ENCODE peak calls at places on chromosomes 12 and 14, in seven cellular contexts. H is amygdala; O is HS-27A; Z is HuH-7; T is heart left ventricle; F is naive thymus-derived CD8-positive, alpha-beta T cell; E is stimulated activated CD8-positive, alpha-beta memory T cell treated with anti-CD3 and anti-CD28 coated beads, Interleukin-12 subunit alpha, Interleukin-12 subunit beta, amount 100 ng/mL, for 4 hours. U is an unnamed sample.

GRCh38 chr12:131251336-131252101 is 297.8 kb downstream of the ADGRD1 start:
- DNase-seq in F (no peak), Z (no peak), O (no peak), H (no peak), T (peak), E (no peak), U (peak)

GRCh38 chr12:123289911-123290310 is 18.3 kb upstream of the CDK2AP1 start:
- DNase-seq in E (no peak), Z (no peak), O (no peak), F (no peak), T (no peak), H (no peak), U (no peak)

GRCh38 chr12:131167334-131167733 is 213.6 kb downstream of the ADGRD1 start:
- DNase-seq in T (no peak), Z (no peak), F (no peak), H (no peak), O (no peak), E (no peak), U (no peak)

GRCh38 chr12:11839093-11839641 is 189.7 kb downstream of the ETV6 start:
- DNase-seq in T (no peak), O (no peak), Z (no peak), H (peak), E (no peak), F (no peak), U (no peak)

GRCh38 chr12:89932950-89933349 is 224.3 kb upstream of the ATP2B1 start:
- DNase-seq in T (no peak), Z (no peak), O (peak), E (no peak), H (no peak), F (no peak), U (no peak)

GRCh38 chr12:102527256-102527720 is 46.9 kb upstream of the IGF1 start:
- DNase-seq in H (no peak), T (no peak), Z (no peak), E (no peak), O (no peak), F (no peak), U (no peak)

GRCh38 chr12:25904442-25904841 is 54.0 kb upstream of the RASSF8 start:
- DNase-seq in Z (no peak), F (no peak), T (no peak), O (no peak), H (no peak), E (no peak), U (no peak)

GRCh38 chr12:88575361-88575959 is 4.8 kb downstream of the KITLG start:
- DNase-seq in T (no peak), E (no peak), O (no peak), H (no peak), Z (no peak), F (no peak), U (no peak)

GRCh38 chr14:77125275-77126073 is 16.1 kb downstream of the ZDHHC22 start:
- DNase-seq in H (no peak), F (no peak), Z (no peak), E (no peak), T (no peak), O (no peak), U (no peak)

GRCh38 chr14:63473194-63473788 is 69.9 kb downstream of the PPP2R5E start:
- DNase-seq in O (no peak), E (no peak), Z (no peak), F (no peak), H (no peak), T (no peak), U (no peak)

GRCh38 chr12:65278576-65279386 is at the start of gene MSRB3:
- DNase-seq in H (peak), Z (peak), O (peak), T (peak), E (no peak), F (no peak), U (peak)

GRCh38 chr12:14313379-14313778 is 52.1 kb upstream of the ATF7IP start:
- DNase-seq in H (no peak), T (no peak), F (no peak), E (no peak), Z (no peak), O (no peak), U (no peak)

GRCh38 chr12:131072446-131073230 is 118.9 kb downstream of the ADGRD1 start:
- DNase-seq in Z (no peak), E (no peak), T (no peak), F (no peak), O (no peak), H (no peak), U (peak)

GRCh38 chr12:9902539-9903228 is 21.4 kb downstream of the KLRF2 start:
- DNase-seq in F (no peak), H (no peak), E (no peak), Z (no peak), O (no peak), T (no peak), U (no peak)

GRCh38 chr12:102948941-102949352 is 8.5 kb upstream of the ASCL1 start:
- DNase-seq in E (no peak), F (no peak), T (peak), O (peak), Z (peak), H (peak), U (no peak)

GRCh38 chr14:30779210-30779609 is 95.1 kb upstream of the COCH start:
- DNase-seq in H (no peak), O (no peak), F (no peak), T (no peak), E (no peak), Z (no peak), U (no peak)

GRCh38 chr14:73814158-73814557 is 37.5 kb upstream of the PTGR2 start:
- DNase-seq in H (no peak), T (no peak), O (no peak), E (no peak), F (no peak), Z (no peak), U (no peak)

GRCh38 chr14:55180006-55180405 is 11.4 kb downstream of the DLGAP5 start:
- DNase-seq in H (no peak), Z (no peak), F (no peak), E (no peak), T (no peak), O (no peak), U (no peak)

GRCh38 chr12:65195387-65196055 is 26.1 kb downstream of the LEMD3 start:
- DNase-seq in F (no peak), H (no peak), O (no peak), T (no peak), E (no peak), Z (no peak), U (no peak)

GRCh38 chr12:116698131-116698495 is 39.8 kb downstream of the SPRING1 start:
- DNase-seq in E (no peak), H (no peak), T (no peak), O (no peak), Z (no peak), F (no peak), U (no peak)

GRCh38 chr12:87518508-87518907 is 510.7 kb downstream of the C12orf50 start:
- DNase-seq in T (no peak), O (no peak), H (no peak), Z (no peak), E (no peak), F (no peak), U (no peak)

GRCh38 chr14:36976571-36977023 is 195.8 kb downstream of the SLC25A21 start:
- DNase-seq in E (no peak), H (no peak), O (peak), T (no peak), F (no peak), Z (no peak), U (no peak)

GRCh38 chr14:25400607-25401206 is 350.8 kb upstream of the STXBP6 start:
- DNase-seq in F (no peak), H (peak), T (no peak), Z (peak), E (no peak), O (no peak), U (no peak)

GRCh38 chr14:80959448-80960006 is 4.1 kb downstream of the TSHR start:
- DNase-seq in F (peak), T (no peak), O (no peak), Z (no peak), H (no peak), E (no peak), U (no peak)

GRCh38 chr14:39243831-39244230 is 10.1 kb downstream of the MIA2 start:
- DNase-seq in O (no peak), H (no peak), E (no peak), T (no peak), Z (no peak), F (no peak), U (no peak)

GRCh38 chr12:124630791-124631313 is 63.4 kb upstream of the NCOR2 start:
- DNase-seq in T (no peak), F (no peak), Z (no peak), E (no peak), O (no peak), H (no peak), U (no peak)

GRCh38 chr12:21054334-21054733 is 76.7 kb upstream of the SLCO1B1 start:
- DNase-seq in Z (no peak), E (no peak), O (peak), F (no peak), T (no peak), H (peak), U (no peak)

U was measured in kidney.